ENCODE peak calls at places on chromosomes 1 and 21, in five cellular contexts. One of them, this sample, is unnamed.

GRCh38 chr1:37446874-37447273 is 27.5 kb upstream of the ZC3H12A start:
- DNase-seq in PC-3: no peak
- DNase-seq in Caco-2: no peak
- DNase-seq in MM.1S: no peak
- DNase-seq in DND-41: no peak
- DNase-seq in this sample: no peak

GRCh38 chr21:14889080-14889805 is 175.6 kb downstream of the NRIP1 start:
- DNase-seq in PC-3: peak; percentile 71
- DNase-seq in Caco-2: no peak
- DNase-seq in MM.1S: no peak
- DNase-seq in DND-41: no peak
- DNase-seq in this sample: no peak

GRCh38 chr1:50930965-50931737 is 28.9 kb downstream of the FAF1 start:
- DNase-seq in PC-3: no peak
- DNase-seq in Caco-2: no peak
- DNase-seq in MM.1S: no peak
- DNase-seq in DND-41: no peak
- DNase-seq in this sample: no peak

GRCh38 chr1:41789616-41790330 is 128.9 kb downstream of the HIVEP3 start:
- DNase-seq in PC-3: peak; percentile 13
- DNase-seq in Caco-2: no peak
- DNase-seq in MM.1S: no peak
- DNase-seq in DND-41: no peak
- DNase-seq in this sample: no peak

GRCh38 chr1:173095632-173096031 is 44.9 kb upstream of the TNFSF18 start:
- DNase-seq in PC-3: peak; percentile 98
- DNase-seq in Caco-2: no peak
- DNase-seq in MM.1S: no peak
- DNase-seq in DND-41: no peak
- DNase-seq in this sample: no peak

GRCh38 chr1:173970252-173970651 is 51.9 kb downstream of the RC3H1 start:
- DNase-seq in PC-3: no peak
- DNase-seq in Caco-2: no peak
- DNase-seq in MM.1S: no peak
- DNase-seq in DND-41: no peak
- DNase-seq in this sample: no peak

GRCh38 chr1:96519851-96520281 is 201.7 kb upstream of the PTBP2 start:
- DNase-seq in PC-3: no peak
- DNase-seq in Caco-2: no peak
- DNase-seq in MM.1S: no peak
- DNase-seq in DND-41: no peak
- DNase-seq in this sample: no peak

GRCh38 chr21:45330075-45330781 is 42.5 kb upstream of the POFUT2 start:
- DNase-seq in PC-3: peak; percentile 86
- DNase-seq in Caco-2: peak; percentile 86
- DNase-seq in MM.1S: no peak
- DNase-seq in DND-41: no peak
- DNase-seq in this sample: no peak

GRCh38 chr21:43334214-43334958 is 92.5 kb downstream of the SIK1 start:
- DNase-seq in PC-3: no peak
- DNase-seq in Caco-2: no peak
- DNase-seq in MM.1S: no peak
- DNase-seq in DND-41: no peak
- DNase-seq in this sample: no peak

GRCh38 chr1:165851034-165851658 is 23.7 kb downstream of the UCK2 start:
- DNase-seq in PC-3: peak; percentile 81
- DNase-seq in Caco-2: no peak
- DNase-seq in MM.1S: peak; percentile 90
- DNase-seq in DND-41: peak; percentile 91
- DNase-seq in this sample: peak; percentile 98

GRCh38 chr21:42864812-42865211 is 14.5 kb downstream of the WDR4 start:
- DNase-seq in PC-3: no peak
- DNase-seq in Caco-2: no peak
- DNase-seq in MM.1S: no peak
- DNase-seq in DND-41: no peak
- DNase-seq in this sample: no peak

GRCh38 chr1:206464456-206464964 is 5.8 kb upstream of the IKBKE start:
- DNase-seq in PC-3: peak; percentile 64
- DNase-seq in Caco-2: no peak
- DNase-seq in MM.1S: no peak
- DNase-seq in DND-41: no peak
- DNase-seq in this sample: no peak

GRCh38 chr1:36624466-36624865 is 141.8 kb upstream of the CSF3R start:
- DNase-seq in PC-3: no peak
- DNase-seq in Caco-2: no peak
- DNase-seq in MM.1S: no peak
- DNase-seq in DND-41: no peak
- DNase-seq in this sample: no peak

GRCh38 chr1:180267761-180268555 is 37.9 kb downstream of the LHX4 start:
- DNase-seq in PC-3: no peak
- DNase-seq in Caco-2: no peak
- DNase-seq in MM.1S: no peak
- DNase-seq in DND-41: no peak
- DNase-seq in this sample: no peak

GRCh38 chr1:46174448-46175231 is at the start of gene TSPAN1:
- DNase-seq in PC-3: no peak
- DNase-seq in Caco-2: no peak
- DNase-seq in MM.1S: no peak
- DNase-seq in DND-41: no peak
- DNase-seq in this sample: no peak

GRCh38 chr1:164311376-164311775 is 247.6 kb upstream of the PBX1 start:
- DNase-seq in PC-3: no peak
- DNase-seq in Caco-2: no peak
- DNase-seq in MM.1S: no peak
- DNase-seq in DND-41: no peak
- DNase-seq in this sample: no peak

GRCh38 chr1:211892577-211892976 is 62.0 kb upstream of the LPGAT1 start:
- DNase-seq in PC-3: no peak
- DNase-seq in Caco-2: no peak
- DNase-seq in MM.1S: no peak
- DNase-seq in DND-41: no peak
- DNase-seq in this sample: no peak

GRCh38 chr1:228989992-228990827 is 254.9 kb downstream of the RHOU start:
- DNase-seq in PC-3: no peak
- DNase-seq in Caco-2: no peak
- DNase-seq in MM.1S: no peak
- DNase-seq in DND-41: peak; percentile 14
- DNase-seq in this sample: peak; percentile 41

GRCh38 chr21:28156590-28156989 is 836.1 kb downstream of the LTN1 start:
- DNase-seq in PC-3: peak; percentile 56
- DNase-seq in Caco-2: no peak
- DNase-seq in MM.1S: no peak
- DNase-seq in DND-41: no peak
- DNase-seq in this sample: no peak

GRCh38 chr21:28150021-28150420 is 842.7 kb downstream of the LTN1 start:
- DNase-seq in PC-3: no peak
- DNase-seq in Caco-2: no peak
- DNase-seq in MM.1S: no peak
- DNase-seq in DND-41: no peak
- DNase-seq in this sample: no peak

GRCh38 chr21:28150778-28151177 is 841.9 kb downstream of the LTN1 start:
- DNase-seq in PC-3: no peak
- DNase-seq in Caco-2: no peak
- DNase-seq in MM.1S: no peak
- DNase-seq in DND-41: no peak
- DNase-seq in this sample: no peak

GRCh38 chr21:28152729-28153128 is 839.9 kb downstream of the LTN1 start:
- DNase-seq in PC-3: no peak
- DNase-seq in Caco-2: no peak
- DNase-seq in MM.1S: no peak
- DNase-seq in DND-41: no peak
- DNase-seq in this sample: no peak

DNA sequence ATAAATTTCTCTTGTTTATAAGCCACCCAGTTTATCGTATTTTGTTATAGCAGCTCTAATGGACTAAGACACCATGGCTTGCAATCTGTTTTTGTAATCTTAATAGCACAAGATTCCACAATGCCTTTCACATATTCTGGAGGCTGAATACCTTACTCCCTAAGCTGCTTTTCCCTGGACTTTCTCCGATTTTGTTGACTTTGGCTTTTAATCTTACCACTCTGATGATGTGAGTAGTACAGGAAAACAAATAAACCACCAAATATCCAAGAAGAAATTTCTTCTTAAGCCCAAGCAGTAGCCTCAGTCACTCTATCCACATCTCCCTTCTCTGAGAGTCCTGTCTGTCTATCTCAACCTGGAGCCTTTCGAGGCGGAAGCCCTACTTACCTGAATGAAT is 838.6 kb downstream of the LTN1 start:
- DNase-seq in PC-3: no peak
- DNase-seq in Caco-2: no peak
- DNase-seq in MM.1S: no peak
- DNase-seq in DND-41: no peak
- DNase-seq in this sample: no peak
- H3K4me3 ChIP-seq in PC-3: no peak overlapping the region
- H3K4me3 ChIP-seq in Caco-2: no peak overlapping the region
- H3K4me3 ChIP-seq in MM.1S: no peak overlapping the region
- H3K4me3 ChIP-seq in DND-41: no peak overlapping the region
- H3K4me3 ChIP-seq in this sample: no peak overlapping the region

GRCh38 chr21:26572026-26572425 is 1.1 kb downstream of the CYYR1 start:
- DNase-seq in PC-3: no peak
- DNase-seq in Caco-2: no peak
- DNase-seq in MM.1S: no peak
- DNase-seq in DND-41: no peak
- DNase-seq in this sample: no peak
- H3K4me3 ChIP-seq in PC-3: no peak overlapping the region
- H3K4me3 ChIP-seq in Caco-2: no peak overlapping the region
- H3K4me3 ChIP-seq in MM.1S: no peak overlapping the region
- H3K4me3 ChIP-seq in DND-41: no peak overlapping the region
- H3K4me3 ChIP-seq in this sample: no peak overlapping the region

GRCh38 chr1:6996371-6996770 is 211.1 kb downstream of the CAMTA1 start:
- DNase-seq in PC-3: no peak
- DNase-seq in Caco-2: no peak
- DNase-seq in MM.1S: peak; percentile 67
- DNase-seq in DND-41: no peak
- DNase-seq in this sample: peak; percentile 80

GRCh38 chr1:6999826-7000225 is 214.6 kb downstream of the CAMTA1 start:
- DNase-seq in PC-3: no peak
- DNase-seq in Caco-2: no peak
- DNase-seq in MM.1S: no peak
- DNase-seq in DND-41: no peak
- DNase-seq in this sample: no peak

GRCh38 chr1:6991271-6991670 is 206.0 kb downstream of the CAMTA1 start:
- DNase-seq in PC-3: peak; percentile 73
- DNase-seq in Caco-2: no peak
- DNase-seq in MM.1S: no peak
- DNase-seq in DND-41: no peak
- DNase-seq in this sample: no peak

GRCh38 chr1:6998267-6998666 is 213.0 kb downstream of the CAMTA1 start:
- DNase-seq in PC-3: peak; percentile 37
- DNase-seq in Caco-2: peak; percentile 60
- DNase-seq in MM.1S: no peak
- DNase-seq in DND-41: no peak
- DNase-seq in this sample: no peak

GRCh38 chr1:6995789-6996188 is 210.5 kb downstream of the CAMTA1 start:
- DNase-seq in PC-3: no peak
- DNase-seq in Caco-2: no peak
- DNase-seq in MM.1S: no peak
- DNase-seq in DND-41: no peak
- DNase-seq in this sample: no peak
- H3K4me3 ChIP-seq in PC-3: no peak overlapping the region
- H3K4me3 ChIP-seq in Caco-2: no peak overlapping the region
- H3K4me3 ChIP-seq in MM.1S: no peak overlapping the region
- H3K4me3 ChIP-seq in DND-41: no peak overlapping the region
- H3K4me3 ChIP-seq in this sample: no peak overlapping the region

GRCh38 chr1:209105769-209106168 is 477.7 kb upstream of the CAMK1G start:
- DNase-seq in PC-3: no peak
- DNase-seq in Caco-2: no peak
- DNase-seq in MM.1S: no peak
- DNase-seq in DND-41: no peak
- DNase-seq in this sample: no peak
- H3K4me3 ChIP-seq in PC-3: no peak overlapping the region
- H3K4me3 ChIP-seq in Caco-2: no peak overlapping the region
- H3K4me3 ChIP-seq in MM.1S: no peak overlapping the region
- H3K4me3 ChIP-seq in DND-41: no peak overlapping the region
- H3K4me3 ChIP-seq in this sample: no peak overlapping the region

GRCh38 chr1:32494711-32495337 is 30.0 kb downstream of the ZBTB8B start:
- DNase-seq in PC-3: no peak
- DNase-seq in Caco-2: peak; percentile 11
- DNase-seq in MM.1S: no peak
- DNase-seq in DND-41: no peak
- DNase-seq in this sample: no peak

GRCh38 chr1:32494196-32494595 is 29.3 kb downstream of the ZBTB8B start:
- DNase-seq in PC-3: no peak
- DNase-seq in Caco-2: peak; percentile 15
- DNase-seq in MM.1S: no peak
- DNase-seq in DND-41: no peak
- DNase-seq in this sample: no peak

GRCh38 chr1:32498751-32499150 is 33.9 kb downstream of the ZBTB8B start:
- DNase-seq in PC-3: no peak
- DNase-seq in Caco-2: no peak
- DNase-seq in MM.1S: no peak
- DNase-seq in DND-41: no peak
- DNase-seq in this sample: no peak

GRCh38 chr1:32500387-32501209 is 35.7 kb downstream of the ZBTB8B start:
- DNase-seq in PC-3: peak; percentile 68
- DNase-seq in Caco-2: peak; percentile 73
- DNase-seq in MM.1S: peak; percentile 63
- DNase-seq in DND-41: peak; percentile 21
- DNase-seq in this sample: no peak

DNA sequence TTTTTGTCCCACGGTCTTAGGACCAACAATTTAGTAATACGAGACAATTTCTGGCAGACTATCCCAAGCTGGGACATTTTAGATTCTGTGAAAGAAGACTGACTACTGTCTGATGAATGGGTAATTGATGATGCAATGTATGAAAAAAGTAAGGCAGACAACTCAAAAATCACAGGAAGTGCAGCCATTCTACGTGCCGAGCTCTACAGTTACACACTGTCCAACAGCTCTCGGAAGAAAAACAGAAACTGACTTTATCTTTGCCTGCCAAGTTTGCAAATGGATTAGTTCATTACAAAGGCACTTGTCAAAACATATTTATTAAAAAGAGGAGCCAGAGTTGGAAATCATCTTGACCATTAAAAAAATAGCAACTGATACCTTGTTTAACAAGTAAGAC is 31.3 kb downstream of the ZBTB8B start:
- DNase-seq in PC-3: no peak
- DNase-seq in Caco-2: no peak
- DNase-seq in MM.1S: no peak
- DNase-seq in DND-41: no peak
- DNase-seq in this sample: no peak
- H3K4me3 ChIP-seq in PC-3: no peak overlapping the region
- H3K4me3 ChIP-seq in Caco-2: no peak overlapping the region
- H3K4me3 ChIP-seq in MM.1S: no peak overlapping the region
- H3K4me3 ChIP-seq in DND-41: no peak overlapping the region
- H3K4me3 ChIP-seq in this sample: no peak overlapping the region

This sample was measured in Jurkat, Clone E6-1.